ENCODE peak calls at places on chromosomes 7 and 10, in four cellular contexts. E is activated naive CD8-positive, alpha-beta T cell treated with anti-CD3 and anti-CD28 coated beads, Interleukin-2, amount 50 U/mL, for 24 hours; V is neural crest cell; R is progenitor cell of endocrine pancreas. Y is an unnamed sample.

GRCh38 chr10:100498059-100498458 is 21.6 kb downstream of the SEC31B start:
- DNase-seq in E (no peak), V (no peak), R (no peak), Y (no peak)

GRCh38 chr10:52649471-52649870 is 123.1 kb downstream of the MBL2 start:
- DNase-seq in E (no peak), V (no peak), R (no peak), Y (no peak)

GRCh38 chr7:128865303-128865702 is 2.6 kb downstream of the ATP6V1F start:
- DNase-seq in E (no peak), V (no peak), R (no peak), Y (no peak)

GRCh38 chr7:106347229-106347833 is 62.5 kb upstream of the NAMPT start:
- DNase-seq in E (no peak), V (no peak), R (no peak), Y (no peak)

GRCh38 chr7:47873767-47874166 is 74.5 kb downstream of the PKD1L1 start:
- DNase-seq in E (no peak), V (no peak), R (no peak), Y (no peak)

GRCh38 chr7:133550145-133550544 is 297.3 kb downstream of the EXOC4 start:
- DNase-seq in E (no peak), V (no peak), R (no peak), Y (no peak)

GRCh38 chr10:36493511-36493880 is 631.9 kb upstream of the ANKRD30A start:
- DNase-seq in E (no peak), V (no peak), R (no peak), Y (no peak)

GRCh38 chr7:44348851-44349781 is 23.7 kb upstream of the CAMK2B start:
- DNase-seq in E (no peak), V (no peak), R (no peak), Y (peak)

GRCh38 chr7:47195641-47196040 is 386.3 kb downstream of the TNS3 start:
- DNase-seq in E (no peak), V (no peak), R (no peak), Y (peak)

GRCh38 chr10:17075510-17075909 is 54.1 kb downstream of the CUBN start:
- DNase-seq in E (no peak), V (no peak), R (no peak), Y (no peak)

GRCh38 chr7:40403664-40404476 is 269.1 kb downstream of the SUGCT start:
- DNase-seq in E (no peak), V (no peak), R (no peak), Y (no peak)

GRCh38 chr7:137774793-137775201 is 72.0 kb downstream of the DGKI start:
- DNase-seq in E (no peak), V (no peak), R (no peak), Y (no peak)

GRCh38 chr7:100465702-100466311 is 1.7 kb upstream of the SPACDR start:
- DNase-seq in E (no peak), V (no peak), R (no peak), Y (peak)

GRCh38 chr7:130942211-130942964 is 208.4 kb upstream of the KLF14 start:
- DNase-seq in E (no peak), V (no peak), R (no peak), Y (peak)

GRCh38 chr10:127485153-127485857 is 63.8 kb upstream of the NPS start:
- DNase-seq in E (no peak), V (no peak), R (peak), Y (no peak)

GRCh38 chr10:1607466-1607865 is 129.9 kb downstream of the ADARB2 start:
- DNase-seq in E (no peak), V (no peak), R (no peak), Y (no peak)

GRCh38 chr7:157436763-157437480 is 100.1 kb downstream of the DNAJB6 start:
- DNase-seq in E (no peak), V (no peak), R (no peak), Y (no peak)

GRCh38 chr10:129191848-129192247 is 275.2 kb upstream of the MGMT start:
- DNase-seq in E (no peak), V (no peak), R (no peak), Y (no peak)

Y was measured in K562.